ENCODE peak calls at places on chromosomes 16 and 17, in four cellular contexts. One of them, this sample, is unnamed.

GRCh38 chr16:65534121-65534528 is 412.3 kb upstream of the CDH11 start:
- DNase-seq in AG09309: no peak
- DNase-seq in osteocyte: no peak
- DNase-seq in testis: no peak
- DNase-seq in this sample: peak; percentile 43

GRCh38 chr17:64084940-64085649 is 44.8 kb downstream of the ERN1 start:
- DNase-seq in testis: no peak
- DNase-seq in osteocyte: no peak
- DNase-seq in AG09309: no peak
- DNase-seq in this sample: no peak

GRCh38 chr17:71035226-71035625 is 865.9 kb downstream of the KCNJ2 start:
- DNase-seq in testis: no peak
- DNase-seq in osteocyte: no peak
- DNase-seq in AG09309: no peak
- DNase-seq in this sample: no peak

GRCh38 chr17:15261063-15261817 is 3.9 kb downstream of the PMP22 start:
- DNase-seq in osteocyte: peak; percentile 87
- DNase-seq in AG09309: no peak
- DNase-seq in testis: peak; percentile 60
- DNase-seq in this sample: peak; percentile 60

GRCh38 chr17:34613064-34614019 is 34.0 kb downstream of the TMEM132E start:
- DNase-seq in osteocyte: no peak
- DNase-seq in AG09309: no peak
- DNase-seq in testis: peak; percentile 65
- DNase-seq in this sample: no peak

GRCh38 chr17:50298018-50298417 is 23.8 kb downstream of the TMEM92 start:
- DNase-seq in osteocyte: no peak
- DNase-seq in testis: no peak
- DNase-seq in AG09309: no peak
- DNase-seq in this sample: no peak

GRCh38 chr16:13935408-13935807 is 15.5 kb downstream of the ERCC4 start:
- DNase-seq in osteocyte: no peak
- DNase-seq in testis: peak; percentile 50
- DNase-seq in AG09309: no peak
- DNase-seq in this sample: no peak

GRCh38 chr16:74666425-74667214 is at the start of gene RFWD3:
- DNase-seq in AG09309: peak; percentile 97
- DNase-seq in testis: peak; percentile 99
- DNase-seq in osteocyte: peak; percentile 98
- DNase-seq in this sample: peak; percentile 99

GRCh38 chr16:70480127-70481105 is 26.0 kb downstream of the FCSK start:
- DNase-seq in AG09309: no peak
- DNase-seq in osteocyte: no peak
- DNase-seq in testis: no peak
- DNase-seq in this sample: no peak

GRCh38 chr17:8791910-8792270 is 7.3 kb downstream of the MFSD6L start:
- DNase-seq in AG09309: peak; percentile 31
- DNase-seq in testis: no peak
- DNase-seq in osteocyte: no peak
- DNase-seq in this sample: peak; percentile 71

GRCh38 chr17:16927641-16928321 is 44.1 kb downstream of the TNFRSF13B start:
- DNase-seq in osteocyte: peak; percentile 82
- DNase-seq in testis: no peak
- DNase-seq in AG09309: no peak
- DNase-seq in this sample: no peak

GRCh38 chr17:50511058-50511457 is 2.8 kb downstream of the MYCBPAP start:
- DNase-seq in testis: no peak
- DNase-seq in osteocyte: no peak
- DNase-seq in AG09309: no peak
- DNase-seq in this sample: peak; percentile 6

GRCh38 chr16:28131210-28131609 is 67.7 kb upstream of the GSG1L start:
- DNase-seq in AG09309: no peak
- DNase-seq in testis: no peak
- DNase-seq in osteocyte: no peak
- DNase-seq in this sample: no peak

GRCh38 chr17:1532836-1533602 is 16.6 kb upstream of the INPP5K start:
- DNase-seq in AG09309: no peak
- DNase-seq in osteocyte: no peak
- DNase-seq in testis: peak; percentile 32
- DNase-seq in this sample: no peak
- TF ChIP-seq CTCF in AG09309: peak; percentile 22
- TF ChIP-seq CTCF in osteocyte: no peak
- TF ChIP-seq CTCF in testis: no peak
- TF ChIP-seq CTCF in this sample: peak; percentile 46

GRCh38 chr17:6660765-6661463 is 9.4 kb downstream of the C17orf100 start:
- DNase-seq in AG09309: no peak
- DNase-seq in osteocyte: no peak
- DNase-seq in testis: no peak
- DNase-seq in this sample: no peak

GRCh38 chr17:6651483-6652452 is at the start of the genes C17orf100 and MED31:
- DNase-seq in AG09309: peak; percentile 39
- DNase-seq in osteocyte: peak; percentile 98
- DNase-seq in testis: peak; percentile 95
- DNase-seq in this sample: peak; percentile 94

GRCh38 chr17:6657633-6658287 is 6.2 kb downstream of the C17orf100 start:
- DNase-seq in testis: no peak
- DNase-seq in osteocyte: peak; percentile 56
- DNase-seq in AG09309: no peak
- DNase-seq in this sample: no peak

GRCh38 chr17:6660101-6660500 is 8.5 kb downstream of the C17orf100 start:
- DNase-seq in osteocyte: no peak
- DNase-seq in AG09309: no peak
- DNase-seq in testis: no peak
- DNase-seq in this sample: no peak

GRCh38 chr17:6654816-6655731 is 3.5 kb downstream of the C17orf100 start:
- DNase-seq in testis: no peak
- DNase-seq in osteocyte: peak; percentile 73
- DNase-seq in AG09309: no peak
- DNase-seq in this sample: no peak
- TF ChIP-seq CTCF in testis: no peak
- TF ChIP-seq CTCF in osteocyte: no peak
- TF ChIP-seq CTCF in AG09309: no peak
- TF ChIP-seq CTCF in this sample: no peak

GRCh38 chr17:80790981-80791742 is 200.5 kb upstream of the CHMP6 start:
- DNase-seq in AG09309: no peak
- DNase-seq in osteocyte: no peak
- DNase-seq in testis: no peak
- DNase-seq in this sample: no peak

GRCh38 chr17:80789356-80789902 is 202.2 kb upstream of the CHMP6 start:
- DNase-seq in AG09309: peak; percentile 66
- DNase-seq in testis: peak; percentile 33
- DNase-seq in osteocyte: no peak
- DNase-seq in this sample: peak; percentile 78

GRCh38 chr17:80792373-80792781 is 199.3 kb upstream of the CHMP6 start:
- DNase-seq in AG09309: no peak
- DNase-seq in osteocyte: no peak
- DNase-seq in testis: no peak
- DNase-seq in this sample: no peak

GRCh38 chr17:80791758-80792284 is 199.8 kb upstream of the CHMP6 start:
- DNase-seq in osteocyte: no peak
- DNase-seq in testis: peak; percentile 51
- DNase-seq in AG09309: peak; percentile 76
- DNase-seq in this sample: peak; percentile 98

DNA sequence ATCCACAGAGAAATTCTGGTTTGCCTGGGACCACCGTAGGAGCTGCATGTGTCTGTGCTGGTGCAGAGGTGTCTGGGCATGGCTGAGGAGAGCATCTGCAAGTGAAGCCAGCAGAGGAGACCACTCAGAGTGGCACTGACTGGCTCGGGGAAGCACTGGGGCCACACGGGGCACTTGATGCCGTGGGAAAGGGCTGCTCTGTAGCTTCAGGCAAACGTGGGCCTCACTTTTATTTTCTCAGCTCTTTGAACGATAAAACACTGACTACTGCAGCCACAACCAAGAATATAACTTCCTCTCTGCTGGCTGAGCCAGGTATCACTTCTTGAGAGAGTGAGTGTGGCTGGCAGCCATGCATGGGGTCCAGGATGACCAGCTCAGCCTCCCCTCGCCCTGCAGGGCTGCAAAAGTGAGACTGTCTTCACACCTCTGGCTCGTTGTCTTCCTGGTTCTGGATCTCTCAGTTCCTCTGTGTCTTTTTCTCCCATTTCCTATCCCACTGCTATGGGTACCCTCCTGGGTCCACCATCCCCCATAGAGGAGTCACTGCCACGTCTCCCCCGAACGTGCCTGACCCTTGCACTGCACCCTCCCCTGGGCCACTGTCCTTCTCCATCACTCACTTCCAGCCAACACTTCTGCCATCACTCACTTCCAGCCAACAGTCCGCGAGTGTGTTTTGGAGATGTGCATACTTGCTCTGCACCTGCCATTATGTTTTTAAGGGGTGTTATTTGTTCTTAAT is 201.4 kb upstream of the CHMP6 start:
- DNase-seq in testis: no peak
- DNase-seq in osteocyte: no peak
- DNase-seq in AG09309: no peak
- DNase-seq in this sample: no peak
- TF ChIP-seq CTCF in testis: no peak
- TF ChIP-seq CTCF in osteocyte: no peak
- TF ChIP-seq CTCF in AG09309: no peak
- TF ChIP-seq CTCF in this sample: no peak

GRCh38 chr17:72516772-72517399 is 396.1 kb downstream of the SOX9 start:
- DNase-seq in AG09309: no peak
- DNase-seq in osteocyte: no peak
- DNase-seq in testis: peak; percentile 66
- DNase-seq in this sample: no peak
- TF ChIP-seq CTCF in AG09309: no peak
- TF ChIP-seq CTCF in osteocyte: no peak
- TF ChIP-seq CTCF in testis: no peak
- TF ChIP-seq CTCF in this sample: no peak

GRCh38 chr16:24538756-24539294 is 541 bp upstream of the RBBP6 start:
- DNase-seq in testis: no peak
- DNase-seq in osteocyte: no peak
- DNase-seq in AG09309: no peak
- DNase-seq in this sample: peak; percentile 74
- TF ChIP-seq CTCF in testis: no peak
- TF ChIP-seq CTCF in osteocyte: no peak
- TF ChIP-seq CTCF in AG09309: no peak
- TF ChIP-seq CTCF in this sample: no peak

GRCh38 chr16:17417740-17418139 is 53.0 kb downstream of the XYLT1 start:
- DNase-seq in testis: no peak
- DNase-seq in AG09309: no peak
- DNase-seq in osteocyte: no peak
- DNase-seq in this sample: no peak

GRCh38 chr16:17414916-17415315 is 55.8 kb downstream of the XYLT1 start:
- DNase-seq in osteocyte: no peak
- DNase-seq in AG09309: no peak
- DNase-seq in testis: no peak
- DNase-seq in this sample: no peak

GRCh38 chr16:17419266-17419665 is 51.5 kb downstream of the XYLT1 start:
- DNase-seq in testis: no peak
- DNase-seq in osteocyte: no peak
- DNase-seq in AG09309: no peak
- DNase-seq in this sample: no peak

GRCh38 chr16:17414421-17414820 is 56.3 kb downstream of the XYLT1 start:
- DNase-seq in osteocyte: no peak
- DNase-seq in testis: no peak
- DNase-seq in AG09309: no peak
- DNase-seq in this sample: no peak

DNA sequence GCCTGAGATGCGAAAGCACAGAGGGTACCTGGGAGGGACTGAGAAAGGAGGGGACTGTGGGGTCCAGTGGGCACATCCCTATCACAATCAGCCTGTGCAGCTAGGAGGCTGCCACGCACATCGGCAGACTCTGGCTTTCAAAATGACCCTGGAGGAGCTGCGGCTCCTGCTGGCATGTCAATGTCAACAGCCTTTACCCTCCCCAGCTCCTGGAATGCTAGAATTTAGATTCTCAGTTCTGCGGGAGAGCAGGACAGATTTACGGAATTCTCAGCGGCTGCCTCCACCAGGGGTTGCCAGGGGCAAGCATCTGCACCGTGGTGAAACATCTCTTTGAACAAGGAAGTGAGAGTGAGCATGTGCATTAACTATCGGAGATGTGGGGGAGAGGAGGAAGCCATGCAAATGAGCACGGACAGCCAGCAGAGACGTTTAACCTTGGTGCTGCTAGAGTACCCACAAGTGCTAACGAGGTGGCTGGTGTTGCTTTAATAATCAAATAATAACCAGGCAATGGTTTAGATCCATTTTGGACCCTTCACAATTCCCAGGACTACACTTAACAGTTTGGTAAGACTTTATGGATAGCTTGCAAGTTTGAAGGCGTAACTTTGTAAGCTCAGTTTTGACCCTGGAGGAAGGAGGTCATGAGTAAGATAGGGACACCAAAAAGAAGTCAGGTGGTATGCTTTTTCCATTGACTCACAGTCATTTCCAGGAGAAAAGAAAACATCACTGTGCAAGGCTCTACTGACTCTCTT is 54.1 kb downstream of the XYLT1 start:
- DNase-seq in AG09309: no peak
- DNase-seq in osteocyte: no peak
- DNase-seq in testis: peak; percentile 34
- DNase-seq in this sample: no peak
- TF ChIP-seq CTCF in AG09309: peak; percentile 29
- TF ChIP-seq CTCF in osteocyte: peak; percentile 34
- TF ChIP-seq CTCF in testis: no peak
- TF ChIP-seq CTCF in this sample: no peak

GRCh38 chr17:12431188-12431587 is 234.5 kb upstream of the MYOCD start:
- DNase-seq in AG09309: no peak
- DNase-seq in testis: no peak
- DNase-seq in osteocyte: no peak
- DNase-seq in this sample: no peak

DNA sequence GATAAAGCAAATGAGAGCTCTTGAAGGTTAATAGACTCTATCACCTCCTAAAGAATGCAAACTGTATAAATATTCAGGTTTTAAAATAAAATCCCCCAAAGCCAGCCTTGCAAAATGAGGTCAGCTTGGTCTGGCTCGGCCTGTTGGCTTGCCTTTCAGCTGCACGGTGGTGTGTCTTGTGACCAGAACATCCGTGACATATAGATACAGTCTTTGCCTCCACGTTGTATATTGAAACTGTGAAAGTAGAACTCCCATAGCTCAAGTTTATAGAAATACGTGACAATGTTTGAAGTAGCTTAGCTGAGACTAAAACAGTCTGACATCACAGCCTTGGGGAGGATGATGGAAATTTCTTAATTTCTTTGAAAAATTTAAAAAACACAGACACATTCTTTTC is 236.6 kb upstream of the MYOCD start:
- DNase-seq in testis: no peak
- DNase-seq in AG09309: no peak
- DNase-seq in osteocyte: no peak
- DNase-seq in this sample: no peak
- TF ChIP-seq CTCF in testis: no peak
- TF ChIP-seq CTCF in AG09309: no peak
- TF ChIP-seq CTCF in osteocyte: no peak
- TF ChIP-seq CTCF in this sample: no peak